ENCODE peak calls at places on chromosomes 5 and 9, in eight cellular contexts. Q is NB4; J is activated CD4-positive, CD25-positive, alpha-beta regulatory T cell treated with anti-CD3 and anti-CD28 coated beads, Interleukin-2, amount 50 U/mL, for 72 hours; T is effector memory CD8-positive, alpha-beta T cell; L is AG04450; A is NCI-H1105 treated with DMSO at 0.1 percent for 48 hours; O is WERI-Rb-1; S is stimulated activated CD8-positive, alpha-beta memory T cell treated with anti-CD3 and anti-CD28 coated beads, Interleukin-4, amount 100 ng/mL, for 1 hour. V is an unnamed sample.
A peak's percentile ranks its signal among the peaks of the same experiment; 100 is the strongest.

GRCh38 chr5:32710859-32711692 is at the start of gene NPR3:
- DNase-seq in Q (no peak), J (no peak), T (no peak), L (no peak), A (no peak), O (no peak), S (no peak), V (no peak)

GRCh38 chr5:60883229-60883628 is 39.2 kb upstream of the ELOVL7 start:
- DNase-seq in Q (peak; percentile 12), J (no peak), T (no peak), L (no peak), A (no peak), O (no peak), S (no peak), V (no peak)

GRCh38 chr9:30536494-30536893 is 1847.9 kb upstream of the ACO1 start:
- DNase-seq in Q (no peak), J (no peak), T (no peak), L (no peak), A (no peak), O (no peak), S (no peak), V (no peak)

GRCh38 chr5:170451764-170452365 is 52.0 kb upstream of the KCNIP1 start:
- DNase-seq in Q (peak; percentile 76), J (no peak), T (no peak), L (no peak), A (no peak), O (no peak), S (no peak), V (no peak)

GRCh38 chr9:33132249-33132772 is 34.8 kb downstream of the B4GALT1 start:
- DNase-seq in Q (no peak), J (no peak), T (no peak), L (peak; percentile 38), A (no peak), O (no peak), S (no peak), V (no peak)

GRCh38 chr9:98995059-98995665 is 51.5 kb downstream of the COL15A1 start:
- DNase-seq in Q (no peak), J (no peak), T (no peak), L (no peak), A (no peak), O (no peak), S (no peak), V (no peak)

GRCh38 chr9:784202-784601 is 57.3 kb upstream of the DMRT1 start:
- DNase-seq in Q (no peak), J (no peak), T (no peak), L (no peak), A (no peak), O (no peak), S (no peak), V (no peak)

GRCh38 chr9:4762108-4762888 is 21.3 kb upstream of the AK3 start:
- DNase-seq in Q (peak; percentile 91), J (peak; percentile 75), T (peak; percentile 72), L (peak; percentile 44), A (peak; percentile 74), O (peak; percentile 73), S (peak; percentile 72), V (no peak)

GRCh38 chr9:32558408-32558914 is 6.1 kb upstream of the TOPORS start:
- DNase-seq in Q (no peak), J (no peak), T (no peak), L (no peak), A (no peak), O (no peak), S (no peak), V (no peak)

GRCh38 chr9:123000371-123001068 is 32.9 kb upstream of the GPR21 start:
- DNase-seq in Q (no peak), J (no peak), T (no peak), L (no peak), A (no peak), O (no peak), S (no peak), V (no peak)

GRCh38 chr9:81690251-81690851 is 1.0 kb upstream of the TLE1 start:
- DNase-seq in Q (no peak), J (no peak), T (no peak), L (no peak), A (peak; percentile 29), O (peak; percentile 55), S (no peak), V (no peak)

GRCh38 chr5:68330564-68330963 is 115.0 kb downstream of the PIK3R1 start:
- DNase-seq in Q (no peak), J (no peak), T (no peak), L (no peak), A (no peak), O (no peak), S (no peak), V (no peak)

GRCh38 chr5:94376672-94377345 is 241.6 kb downstream of the KIAA0825 start:
- DNase-seq in Q (peak; percentile 70), J (no peak), T (no peak), L (no peak), A (peak; percentile 50), O (no peak), S (no peak), V (no peak)

GRCh38 chr5:65209341-65209740 is 272.4 kb downstream of the ADAMTS6 start:
- DNase-seq in Q (no peak), J (no peak), T (no peak), L (peak; percentile 46), A (no peak), O (no peak), S (no peak), V (no peak)

GRCh38 chr9:126860757-126861466 is 473 bp downstream of the ZBTB34 start:
- DNase-seq in Q (peak; percentile 36), J (peak; percentile 45), T (no peak), L (no peak), A (no peak), O (peak; percentile 49), S (no peak), V (no peak)

GRCh38 chr5:39020465-39020864 is 53.7 kb downstream of the RICTOR start:
- DNase-seq in Q (peak; percentile 49), J (no peak), T (no peak), L (no peak), A (no peak), O (no peak), S (no peak), V (no peak)

GRCh38 chr5:158450761-158451160 is 591.8 kb upstream of the CLINT1 start:
- DNase-seq in Q (no peak), J (no peak), T (no peak), L (no peak), A (no peak), O (no peak), S (no peak), V (no peak)

GRCh38 chr9:14993891-14994554 is 83.8 kb upstream of the FREM1 start:
- DNase-seq in Q (no peak), J (no peak), T (no peak), L (no peak), A (no peak), O (no peak), S (no peak), V (no peak)

GRCh38 chr9:120935383-120935857 is 8.8 kb upstream of the TRAF1 start:
- DNase-seq in Q (peak; percentile 16), J (no peak), T (no peak), L (peak; percentile 80), A (peak; percentile 91), O (no peak), S (no peak), V (peak; percentile 2)

GRCh38 chr5:137649228-137649890 is 86.5 kb downstream of the KLHL3 start:
- DNase-seq in Q (no peak), J (no peak), T (no peak), L (peak; percentile 15), A (no peak), O (peak; percentile 55), S (no peak), V (peak; percentile 71)

GRCh38 chr9:38107811-38108304 is 38.8 kb upstream of the SHB start:
- DNase-seq in Q (no peak), J (no peak), T (no peak), L (no peak), A (no peak), O (peak; percentile 72), S (no peak), V (no peak)

GRCh38 chr9:98856982-98857381 is 49.5 kb downstream of the GALNT12 start:
- DNase-seq in Q (no peak), J (no peak), T (no peak), L (no peak), A (no peak), O (no peak), S (no peak), V (no peak)

GRCh38 chr5:122312670-122312988 is 592 bp downstream of the SNCAIP start:
- DNase-seq in Q (no peak), J (no peak), T (no peak), L (no peak), A (peak; percentile 31), O (peak; percentile 8), S (no peak), V (no peak)

GRCh38 chr5:32710335-32710858 is 724 bp upstream of the NPR3 start:
- DNase-seq in Q (no peak), J (no peak), T (no peak), L (no peak), A (no peak), O (no peak), S (no peak), V (no peak)

GRCh38 chr9:137055385-137056364 is 1.8 kb upstream of the ENTPD2 start:
- DNase-seq in Q (no peak), J (no peak), T (no peak), L (no peak), A (peak; percentile 4), O (no peak), S (no peak), V (no peak)

GRCh38 chr9:38344566-38345324 is 47.8 kb upstream of the ALDH1B1 start:
- DNase-seq in Q (no peak), J (no peak), T (no peak), L (no peak), A (no peak), O (no peak), S (no peak), V (no peak)

GRCh38 chr9:112846528-112847488 is 43.9 kb downstream of the SLC46A2 start:
- DNase-seq in Q (no peak), J (no peak), T (no peak), L (no peak), A (no peak), O (no peak), S (no peak), V (no peak)

GRCh38 chr5:148969291-148969690 is 93.6 kb downstream of the SH3TC2 start:
- DNase-seq in Q (no peak), J (no peak), T (no peak), L (no peak), A (no peak), O (no peak), S (no peak), V (no peak)

GRCh38 chr5:33894566-33894965 is 2.8 kb upstream of the ADAMTS12 start:
- DNase-seq in Q (no peak), J (no peak), T (no peak), L (no peak), A (no peak), O (no peak), S (no peak), V (no peak)

GRCh38 chr5:23507278-23507685 is at the start of gene PRDM9:
- DNase-seq in Q (no peak), J (no peak), T (no peak), L (no peak), A (peak; percentile 96), O (peak; percentile 92), S (no peak), V (peak; percentile 91)

GRCh38 chr5:35854248-35854647 is 2.4 kb upstream of the IL7R start:
- DNase-seq in Q (no peak), J (no peak), T (peak; percentile 72), L (no peak), A (no peak), O (no peak), S (peak; percentile 43), V (no peak)

GRCh38 chr5:169628891-169629290 is 8.2 kb upstream of the DOCK2 start:
- DNase-seq in Q (no peak), J (no peak), T (no peak), L (peak; percentile 36), A (no peak), O (no peak), S (no peak), V (no peak)

GRCh38 chr5:16378762-16379161 is 86.8 kb downstream of the ZNF622 start:
- DNase-seq in Q (no peak), J (no peak), T (no peak), L (no peak), A (no peak), O (no peak), S (no peak), V (peak; percentile 48)

GRCh38 chr9:21677387-21677786 is 125.0 kb upstream of the MTAP start:
- DNase-seq in Q (no peak), J (no peak), T (no peak), L (no peak), A (no peak), O (no peak), S (no peak), V (no peak)

V was measured in NCI-H524 treated with DMSO at 0.1 percent for 48 hours.